ENCODE peak calls at places on chromosomes 4 and X, in six cellular contexts. M is NCI-H1092 treated with DMSO at 0.1 percent for 48 hours, W is NCI-H1417, B is H7, Q is neuronal stem cell, H is thyroid gland. P is an unnamed sample.

GRCh38 chr4:53012738-53013137 is 150.6 kb downstream of the RASL11B start:
- DNase-seq in M (no peak), W (no peak), B (no peak), Q (no peak), H (no peak), P (no peak)

GRCh38 chrX:152600853-152601635 is 36.7 kb upstream of the GABRQ start:
- DNase-seq in M (peak), W (peak), B (no peak), Q (peak), H (no peak), P (no peak)

GRCh38 chr4:10348241-10348640 is 109.0 kb downstream of the ZNF518B start:
- DNase-seq in M (no peak), W (no peak), B (no peak), Q (no peak), H (no peak), P (no peak)

GRCh38 chr4:2667428-2667827 is 88.7 kb downstream of the TNIP2 start:
- DNase-seq in M (no peak), W (no peak), B (no peak), Q (no peak), H (no peak), P (no peak)

GRCh38 chrX:33307954-33308353 is 96.6 kb upstream of the DMD start:
- DNase-seq in M (no peak), W (no peak), B (no peak), Q (no peak), H (no peak), P (no peak)

GRCh38 chr4:3358660-3359059 is 65.8 kb downstream of the RGS12 start:
- DNase-seq in M (no peak), W (no peak), B (no peak), Q (no peak), H (no peak), P (no peak)

GRCh38 chr4:89284828-89285227 is 22.8 kb downstream of the GPRIN3 start:
- DNase-seq in M (no peak), W (no peak), B (no peak), Q (no peak), H (no peak), P (no peak)

GRCh38 chr4:91257721-91258120 is 1046.0 kb upstream of the GRID2 start:
- DNase-seq in M (no peak), W (no peak), B (no peak), Q (no peak), H (no peak), P (no peak)

GRCh38 chrX:12269484-12269883 is 131.2 kb downstream of the FRMPD4 start:
- DNase-seq in M (no peak), W (peak), B (no peak), Q (no peak), H (no peak), P (no peak)

GRCh38 chrX:11929476-11929875 is 171.4 kb downstream of the MSL3 start:
- DNase-seq in M (no peak), W (no peak), B (no peak), Q (no peak), H (no peak), P (no peak)

GRCh38 chr4:100590308-100590707 is 72.5 kb upstream of the EMCN start:
- DNase-seq in M (no peak), W (no peak), B (no peak), Q (no peak), H (no peak), P (no peak)

GRCh38 chr4:144562019-144562740 is 83.8 kb upstream of the HHIP start:
- DNase-seq in M (no peak), W (no peak), B (peak), Q (no peak), H (peak), P (no peak)

GRCh38 chr4:125049711-125050110 is 265.0 kb upstream of the FAT4 start:
- DNase-seq in M (no peak), W (no peak), B (no peak), Q (no peak), H (no peak), P (no peak)

GRCh38 chrX:49066690-49067089 is 7.1 kb downstream of the PRAF2 start:
- DNase-seq in M (no peak), W (no peak), B (peak), Q (no peak), H (no peak), P (no peak)

GRCh38 chrX:72126048-72126415 is 5.7 kb downstream of the RTL5 start:
- DNase-seq in M (peak), W (no peak), B (no peak), Q (no peak), H (peak), P (no peak)

GRCh38 chr4:177948853-177949252 is 506.6 kb upstream of the AGA start:
- DNase-seq in M (no peak), W (no peak), B (no peak), Q (no peak), H (no peak), P (no peak)

GRCh38 chr4:2825184-2825506 is 18.5 kb upstream of the ADD1 start:
- DNase-seq in M (no peak), W (no peak), B (no peak), Q (no peak), H (peak), P (no peak)

GRCh38 chrX:1462596-1463251 is 10.0 kb upstream of the ASMTL start:
- DNase-seq in M (no peak), W (no peak), B (no peak), Q (no peak), H (no peak), P (peak)

GRCh38 chrX:39592776-39593175 is 505.0 kb downstream of the BCOR start:
- DNase-seq in M (no peak), W (no peak), B (no peak), Q (no peak), H (no peak), P (no peak)

GRCh38 chr4:86043755-86044592 is 315.9 kb downstream of the MAPK10 start:
- DNase-seq in M (peak), W (peak), B (no peak), Q (peak), H (peak), P (no peak)

GRCh38 chr4:158729716-158730559 is 6.7 kb upstream of the PPID start:
- DNase-seq in M (peak), W (peak), B (peak), Q (peak), H (peak), P (no peak)

GRCh38 chr4:157300678-157301077 is 80.2 kb downstream of the GRIA2 start:
- DNase-seq in M (no peak), W (no peak), B (no peak), Q (no peak), H (no peak), P (no peak)